ENCODE peak calls at places on chromosomes 16 and 17, in ten cellular contexts. B, E, U, R, I, V, H, A, Y and W are unnamed samples.

GRCh38 chr16:73023752-73024570 is 24.0 kb downstream of the ZFHX3 start:
- DNase-seq in Y (no peak), I (no peak), E (no peak), B (no peak), H (no peak), U (no peak), R (no peak), V (no peak), A (no peak), W (no peak)

GRCh38 chr16:70552675-70553074 is 29.1 kb downstream of the SF3B3 start:
- DNase-seq in V (no peak), A (no peak), I (no peak), R (no peak), B (no peak), Y (no peak), E (no peak), U (no peak), H (no peak), W (no peak)

GRCh38 chr17:31900877-31901276 is 631 bp downstream of the UTP6 start:
- DNase-seq in Y (peak; percentile 52), U (peak; percentile 58), A (no peak), H (peak; percentile 44), E (peak; percentile 29), I (no peak), R (no peak), B (no peak), V (no peak), W (no peak)

GRCh38 chr16:85995591-85996461 is 96.9 kb downstream of the IRF8 start:
- DNase-seq in I (no peak), E (no peak), R (no peak), Y (no peak), U (no peak), A (no peak), H (peak; percentile 8), V (no peak), B (no peak), W (no peak)

GRCh38 chr16:53707671-53708070 is 3.7 kb downstream of the FTO start:
- DNase-seq in A (no peak), E (peak; percentile 41), Y (no peak), H (no peak), V (no peak), R (no peak), B (no peak), I (no peak), U (no peak), W (no peak)

GRCh38 chr16:57826706-57827625 is 24.7 kb upstream of the KIFC3 start:
- DNase-seq in R (no peak), H (no peak), A (no peak), I (no peak), V (no peak), E (no peak), Y (no peak), B (no peak), U (peak; percentile 36), W (no peak)

GRCh38 chr17:77395609-77396008 is 254.8 kb downstream of the SEC14L1 start:
- DNase-seq in V (no peak), R (no peak), I (no peak), Y (no peak), U (no peak), A (no peak), B (no peak), H (peak; percentile 74), E (no peak), W (no peak)

GRCh38 chr16:69340095-69340644 is 598 bp downstream of the NIP7 start:
- DNase-seq in V (no peak), B (no peak), U (peak; percentile 42), R (no peak), Y (peak; percentile 14), E (no peak), A (no peak), I (no peak), H (peak; percentile 19), W (no peak)

GRCh38 chr16:86044881-86045600 is 146.1 kb downstream of the IRF8 start:
- DNase-seq in I (no peak), E (no peak), B (no peak), H (no peak), A (no peak), Y (no peak), U (no peak), R (peak; percentile 45), V (no peak), W (no peak)

GRCh38 chr17:30426292-30426691 is 47.6 kb downstream of the CPD start:
- DNase-seq in H (no peak), U (no peak), A (no peak), B (no peak), V (no peak), E (peak; percentile 36), I (no peak), R (no peak), Y (peak; percentile 7), W (no peak)

GRCh38 chr17:77282524-77283515 is 142.1 kb downstream of the SEC14L1 start:
- DNase-seq in R (peak; percentile 85), V (no peak), B (peak; percentile 81), E (peak; percentile 46), Y (no peak), I (no peak), U (no peak), A (no peak), H (peak; percentile 19), W (no peak)

GRCh38 chr17:35082073-35082657 is 18.7 kb upstream of the RFFL start:
- DNase-seq in H (peak; percentile 78), V (no peak), B (peak; percentile 31), Y (peak; percentile 84), A (no peak), R (no peak), E (peak; percentile 86), I (no peak), U (peak; percentile 73), W (no peak)

GRCh38 chr17:41008811-41009210 is at the start of gene KRTAP3-1:
- DNase-seq in I (peak; percentile 81), U (no peak), V (no peak), R (no peak), A (no peak), Y (no peak), B (no peak), H (no peak), E (no peak), W (no peak)

GRCh38 chr17:31549121-31549524 is 157.6 kb downstream of the RAB11FIP4 start:
- DNase-seq in H (no peak), E (no peak), U (no peak), Y (no peak), A (no peak), R (no peak), B (no peak), I (no peak), V (no peak), W (no peak)

GRCh38 chr17:79531696-79532095 is 79.2 kb downstream of the RBFOX3 start:
- DNase-seq in I (no peak), A (no peak), E (no peak), Y (no peak), V (no peak), B (no peak), H (no peak), U (no peak), R (no peak), W (no peak)

GRCh38 chr16:67931712-67932461 is at the start of gene CTRL:
- DNase-seq in Y (no peak), R (no peak), B (no peak), I (no peak), V (no peak), H (no peak), E (no peak), A (no peak), U (no peak), W (no peak)
- TF ChIP-seq CTCF in Y (peak; percentile 19), R (no peak), B (no peak), I (no peak), V (no peak), H (peak; percentile 28), E (peak; percentile 27), A (peak; percentile 42), U (peak; percentile 40), W (no peak)

GRCh38 chr16:2854700-2855309 is 3.2 kb downstream of the PRSS22 start:
- DNase-seq in E (peak; percentile 22), I (no peak), R (no peak), B (no peak), H (no peak), Y (no peak), V (no peak), U (no peak), A (no peak), W (no peak)
- TF ChIP-seq CTCF in E (peak; percentile 60), I (no peak), R (peak; percentile 31), B (peak; percentile 77), H (peak; percentile 49), Y (peak; percentile 49), V (no peak), U (peak; percentile 70), A (peak; percentile 76), W (peak; percentile 83)

DNA sequence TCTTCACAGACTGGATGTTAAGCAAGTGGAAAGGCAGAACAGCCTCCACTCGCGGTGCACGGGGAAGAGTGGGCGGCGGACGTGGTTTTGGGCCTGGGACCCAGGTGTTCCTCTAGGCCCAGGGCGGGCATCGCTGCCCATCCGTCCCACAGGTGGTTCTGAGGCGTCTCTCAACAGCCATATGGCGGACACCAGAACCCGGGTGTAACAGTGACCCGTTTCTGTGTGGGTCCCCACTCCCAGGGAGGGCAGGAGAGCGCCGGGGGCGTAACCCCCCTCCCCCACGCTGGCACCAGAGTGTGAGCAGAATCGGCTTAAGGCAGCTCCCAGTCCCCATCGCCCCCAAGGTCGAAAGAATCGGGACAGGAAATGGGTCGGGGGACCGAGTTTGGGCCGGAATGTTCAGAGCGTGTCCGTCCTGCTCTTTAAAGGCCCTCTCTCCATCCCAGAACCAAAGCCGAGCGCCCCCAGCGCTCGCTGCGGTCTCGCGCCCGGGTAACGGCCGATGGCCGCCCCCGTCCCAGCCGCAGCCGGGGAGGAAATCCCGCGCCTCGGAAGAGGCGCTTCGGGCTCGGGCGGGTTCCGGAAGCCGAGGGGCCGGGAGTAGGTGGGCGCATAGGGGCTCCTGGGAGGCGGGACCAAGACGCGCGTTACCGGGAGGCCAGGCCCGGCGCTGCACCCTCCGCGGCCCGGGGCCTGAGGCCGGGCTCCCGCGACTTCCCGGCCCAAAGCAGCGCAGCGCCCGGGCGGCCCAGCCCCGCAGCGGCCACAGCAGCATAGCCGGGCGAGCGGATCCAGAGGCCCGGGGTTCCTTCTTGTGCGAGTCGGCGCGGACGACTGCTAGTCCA is at the start of gene TK2:
- DNase-seq in R (peak; percentile 63), Y (peak; percentile 74), H (peak; percentile 76), B (peak; percentile 66), V (no peak), U (peak; percentile 80), E (peak; percentile 73), A (peak; percentile 82), I (no peak), W (peak; percentile 76)
- TF ChIP-seq CTCF in R (no peak), Y (no peak), H (peak; percentile 27), B (no peak), V (no peak), U (peak; percentile 27), E (no peak), A (peak; percentile 37), I (peak; percentile 11), W (no peak)

DNA sequence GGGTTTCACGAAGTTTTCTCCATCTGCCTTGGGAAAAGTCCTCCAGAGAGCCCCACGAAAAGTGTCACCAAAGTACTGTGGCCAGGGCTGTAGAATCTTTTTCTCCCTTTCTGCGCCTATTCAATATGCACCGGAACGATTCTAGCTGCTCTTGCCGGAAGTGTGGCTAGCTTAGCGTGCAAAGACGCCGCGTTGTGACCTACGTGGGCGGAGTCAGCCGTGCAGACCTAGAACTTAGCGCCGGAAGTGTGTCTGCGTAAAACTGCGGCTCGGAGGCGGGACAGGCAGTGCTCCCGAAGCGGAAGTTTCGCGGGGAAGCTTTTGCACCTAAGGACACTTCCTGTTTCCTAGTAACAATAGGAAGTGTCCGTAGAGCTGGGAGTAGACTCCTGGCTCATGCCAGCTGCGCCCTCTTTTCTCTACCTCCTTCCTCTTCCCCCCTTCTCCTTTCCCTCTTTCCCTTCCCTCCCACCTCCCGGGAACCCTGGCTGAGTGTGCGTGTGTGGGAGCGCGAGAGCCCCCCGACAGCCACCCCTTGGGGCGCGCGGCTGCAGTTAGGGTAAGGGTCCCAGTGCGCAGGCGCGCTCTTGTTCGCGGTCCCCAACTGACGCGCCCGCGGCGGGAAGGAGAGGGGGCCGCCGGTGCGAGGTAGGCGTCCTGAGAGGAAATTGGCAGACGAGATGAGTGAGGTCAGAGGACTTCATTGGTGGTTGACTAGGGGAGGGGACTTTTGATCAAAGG is at the start of the genes ZNF646 and ZNF668:
- DNase-seq in E (peak; percentile 99), R (peak; percentile 98), H (peak; percentile 99), U (peak; percentile 100), V (peak; percentile 90), B (peak; percentile 98), A (peak; percentile 97), I (peak; percentile 99), Y (peak; percentile 100), W (peak; percentile 91)
- TF ChIP-seq CTCF in E (no peak), R (no peak), H (no peak), U (no peak), V (no peak), B (no peak), A (no peak), I (no peak), Y (no peak), W (no peak)